ENCODE peak calls at places on chromosomes 2 and 18, in four cellular contexts. E, W, Y and L are unnamed samples.

GRCh38 chr18:3060667-3061580 is 48.0 kb upstream of the LPIN2 start:
- DNase-seq in E (no peak), W (no peak), Y (peak), L (no peak)

GRCh38 chr2:207048421-207048820 is 109.1 kb downstream of the CPO start:
- DNase-seq in W (no peak), Y (no peak), E (no peak), L (no peak)

GRCh38 chr2:7057865-7058400 is 140.7 kb downstream of the RNF144A start:
- DNase-seq in W (peak), Y (no peak), E (no peak), L (no peak)

GRCh38 chr18:24982831-24983230 is 369.1 kb downstream of the ZNF521 start:
- DNase-seq in Y (no peak), E (no peak), W (no peak), L (no peak)

GRCh38 chr18:2857491-2858063 is 10.8 kb downstream of the EMILIN2 start:
- DNase-seq in E (no peak), W (no peak), Y (no peak), L (no peak)

GRCh38 chr18:21550510-21550970 is 50.0 kb downstream of the ESCO1 start:
- DNase-seq in E (no peak), W (no peak), Y (peak), L (no peak)

GRCh38 chr2:167844714-167845530 is 402.5 kb downstream of the STK39 start:
- DNase-seq in E (no peak), W (no peak), Y (peak), L (no peak)

GRCh38 chr2:224904390-224904789 is 137.9 kb downstream of the DOCK10 start:
- DNase-seq in W (no peak), E (no peak), Y (no peak), L (no peak)

GRCh38 chr2:68317971-68318685 is 1.6 kb downstream of the CNRIP1 start:
- DNase-seq in W (no peak), E (no peak), Y (no peak), L (no peak)

GRCh38 chr2:5743992-5744391 is 51.8 kb downstream of the SOX11 start:
- DNase-seq in W (no peak), E (no peak), Y (no peak), L (no peak)

GRCh38 chr18:57440331-57441101 is 5.3 kb downstream of the ONECUT2 start:
- DNase-seq in W (no peak), Y (no peak), E (no peak), L (no peak)

GRCh38 chr2:150279673-150280072 is 207.8 kb downstream of the RND3 start:
- DNase-seq in W (no peak), Y (no peak), E (no peak), L (no peak)

GRCh38 chr2:75481041-75481836 is 79.5 kb downstream of the EVA1A start:
- DNase-seq in Y (peak), E (peak), W (no peak), L (peak)

GRCh38 chr2:175926272-175926671 is 75.8 kb downstream of the LNPK start:
- DNase-seq in Y (no peak), E (no peak), W (no peak), L (no peak)

GRCh38 chr18:48436907-48437306 is 27.7 kb upstream of the ZBTB7C start:
- DNase-seq in Y (no peak), W (no peak), E (no peak), L (no peak)

GRCh38 chr2:10947005-10947440 is 35.3 kb downstream of the KCNF1 start:
- DNase-seq in Y (no peak), W (no peak), E (no peak), L (no peak)

GRCh38 chr2:113755690-113756063 is 765 bp downstream of the SLC35F5 start:
- DNase-seq in E (peak), Y (peak), W (peak), L (no peak)

GRCh38 chr2:88692187-88692586 is 714 bp downstream of the RPIA start:
- DNase-seq in Y (peak), E (peak), W (no peak), L (peak)

GRCh38 chr2:197378494-197378972 is 56.3 kb downstream of the SF3B1 start:
- DNase-seq in E (peak), Y (peak), W (no peak), L (peak)

GRCh38 chr2:203706403-203706802 is at the start of gene CD28:
- DNase-seq in W (peak), E (no peak), Y (no peak), L (no peak)

GRCh38 chr2:240643093-240643810 is 18.0 kb downstream of the GPR35 start:
- DNase-seq in Y (no peak), E (no peak), W (no peak), L (no peak)

GRCh38 chr2:240947176-240947575 is 41.0 kb downstream of the CROCC2 start:
- DNase-seq in W (no peak), E (no peak), Y (no peak), L (no peak)

GRCh38 chr18:65704051-65704450 is 46.8 kb upstream of the CDH7 start:
- DNase-seq in E (no peak), W (no peak), Y (no peak), L (no peak)

GRCh38 chr18:23095463-23095862 is 39.8 kb upstream of the CABLES1 start:
- DNase-seq in E (no peak), W (no peak), Y (no peak), L (no peak)

GRCh38 chr18:67875057-67875456 is 358.5 kb upstream of the DSEL start:
- DNase-seq in Y (no peak), W (no peak), E (no peak), L (no peak)

GRCh38 chr18:59616501-59616900 is 80.7 kb downstream of the CCBE1 start:
- DNase-seq in Y (no peak), E (no peak), W (no peak), L (no peak)

GRCh38 chr2:69582582-69583176 is 60.9 kb downstream of the AAK1 start:
- DNase-seq in E (peak), W (no peak), Y (peak), L (no peak)

GRCh38 chr2:218569661-218570500 is 1.2 kb downstream of the CNOT9 start:
- DNase-seq in E (peak), Y (peak), W (no peak), L (no peak)

GRCh38 chr2:111122631-111123421 is 2.1 kb downstream of the BCL2L11 start:
- DNase-seq in Y (peak), E (peak), W (no peak), L (peak)

GRCh38 chr18:6294119-6294784 is 120.5 kb downstream of the L3MBTL4 start:
- DNase-seq in Y (no peak), W (no peak), E (no peak), L (no peak)
- TF ChIP-seq TARDBP in Y (no peak), W (no peak), E (no peak), L (no peak)

GRCh38 chr18:35143615-35144596 is 96.9 kb upstream of the ZNF397 start:
- DNase-seq in Y (peak), W (no peak), E (peak), L (peak)
- TF ChIP-seq FOXK2 in Y (no peak), W (no peak), E (no peak), L (no peak)

DNA sequence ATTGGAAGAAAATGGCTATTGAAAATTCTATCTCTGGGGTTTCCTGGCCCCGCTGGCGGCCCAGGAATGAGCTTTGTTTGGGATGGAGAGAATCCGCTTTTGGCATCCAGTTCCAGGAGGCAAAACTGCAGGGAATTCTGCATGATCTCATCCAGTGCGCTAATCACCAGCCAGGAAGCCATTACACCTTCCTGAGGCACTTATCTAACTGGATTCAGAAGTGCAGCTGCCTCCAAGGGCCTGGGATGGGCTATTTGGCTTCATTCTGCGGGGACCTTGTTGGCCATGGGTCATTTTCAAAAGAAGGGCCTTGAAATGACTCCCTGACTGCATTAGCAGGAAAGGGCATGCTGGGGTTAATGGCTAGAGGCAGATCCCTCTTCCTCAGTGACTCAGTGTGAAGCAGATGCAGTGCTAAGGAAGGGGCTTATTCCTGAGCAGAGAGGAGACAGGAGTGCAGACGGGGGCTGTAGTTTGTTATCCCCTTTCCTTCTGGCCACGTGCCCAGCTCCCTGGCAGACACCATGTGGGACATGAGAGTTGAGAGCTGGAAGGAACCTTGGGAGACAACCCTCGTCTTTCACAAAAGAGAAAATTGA is 161.6 kb downstream of the PRKCE start:
- DNase-seq in Y (no peak), E (no peak), W (no peak), L (peak)
- TF ChIP-seq SP1 in Y (no peak), E (no peak), W (no peak), L (no peak)

GRCh38 chr18:62741118-62741566 is 25.8 kb downstream of the PHLPP1 start:
- DNase-seq in Y (peak), W (no peak), E (peak), L (peak)

GRCh38 chr18:62741584-62741983 is 26.2 kb downstream of the PHLPP1 start:
- DNase-seq in Y (peak), E (no peak), W (no peak), L (no peak)

GRCh38 chr18:62745089-62745751 is 29.9 kb downstream of the PHLPP1 start:
- DNase-seq in Y (no peak), W (no peak), E (peak), L (no peak)

GRCh38 chr18:62739911-62740310 is 24.6 kb downstream of the PHLPP1 start:
- DNase-seq in E (no peak), Y (no peak), W (no peak), L (peak)

GRCh38 chr18:62744076-62744705 is 28.9 kb downstream of the PHLPP1 start:
- DNase-seq in W (no peak), E (no peak), Y (peak), L (no peak)
- TF ChIP-seq TARDBP in W (no peak), E (no peak), Y (no peak), L (no peak)

GRCh38 chr2:120736955-120737801 is 1.5 kb downstream of the GLI2 start:
- DNase-seq in E (no peak), Y (no peak), W (no peak), L (peak)
- TF ChIP-seq FOXK2 in E (no peak), Y (no peak), W (no peak), L (no peak)

DNA sequence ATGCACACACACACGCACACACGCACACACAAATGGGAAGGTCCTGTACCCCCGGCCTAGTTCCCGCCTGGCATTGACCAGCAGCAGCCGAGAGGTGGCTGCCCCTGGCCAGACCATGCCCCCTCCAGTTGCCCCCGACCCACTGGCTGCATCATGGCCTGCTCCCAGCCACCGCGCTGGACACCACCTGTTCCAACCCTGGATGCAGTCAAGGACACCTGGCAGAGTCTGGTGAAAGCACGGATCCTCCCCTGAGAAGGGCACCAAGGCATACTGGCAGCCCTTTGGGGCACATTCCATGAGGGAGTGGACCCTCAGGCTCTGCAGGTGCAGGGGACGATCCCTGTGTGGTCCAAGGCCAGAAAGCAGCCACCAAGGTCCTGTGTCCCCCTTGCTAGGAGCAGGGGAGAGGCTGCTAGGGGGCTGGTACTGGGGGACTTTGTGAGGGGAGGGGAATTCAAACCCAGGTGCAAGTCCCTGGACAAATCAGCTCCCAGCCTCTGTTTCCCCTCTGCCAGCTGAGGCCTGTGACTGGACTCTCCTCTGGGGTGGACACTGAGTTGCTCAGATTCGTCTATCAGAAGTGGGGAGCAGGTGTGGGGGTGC is 3.4 kb downstream of the ESPNL start:
- DNase-seq in W (no peak), E (no peak), Y (no peak), L (no peak)
- TF ChIP-seq SP1 in W (no peak), E (no peak), Y (no peak), L (no peak)

DNA sequence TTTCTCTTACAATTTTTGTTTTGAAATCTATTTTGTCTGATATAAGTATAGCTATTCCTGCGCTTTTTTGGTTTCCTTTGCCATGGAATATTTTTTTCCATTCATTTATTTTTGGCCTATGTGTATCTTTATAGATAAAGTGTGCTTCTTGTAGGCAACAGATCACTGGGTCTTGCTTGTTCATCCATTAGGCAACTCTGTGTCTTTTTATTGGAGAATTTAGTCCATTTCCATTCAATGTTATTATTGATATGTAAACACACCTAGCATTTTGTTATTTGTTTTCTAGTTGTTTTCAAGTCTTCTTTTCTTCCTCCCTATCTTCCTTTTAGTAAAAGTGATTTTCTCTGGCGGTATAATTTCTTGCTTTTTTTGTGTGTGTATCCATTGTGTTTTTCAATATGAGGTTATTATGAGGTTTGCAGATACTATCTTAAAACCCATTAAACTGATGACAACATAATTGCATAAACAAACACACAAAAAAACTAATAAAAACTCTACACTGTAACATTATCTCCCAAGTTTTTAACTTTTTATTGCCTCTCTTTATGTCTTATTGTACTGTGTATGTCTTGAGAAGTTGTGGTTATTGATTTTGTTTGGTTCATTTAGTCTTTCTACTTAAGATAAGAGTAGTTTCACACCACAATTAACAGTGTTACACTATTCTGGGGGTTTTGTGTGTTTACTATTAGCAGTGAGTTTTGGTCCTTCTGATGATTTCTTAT is 71.6 kb downstream of the ANKRD62 start:
- DNase-seq in W (no peak), E (no peak), Y (no peak), L (no peak)
- TF ChIP-seq TARDBP in W (no peak), E (no peak), Y (no peak), L (no peak)

GRCh38 chr2:109299466-109299865 is 170.5 kb downstream of the SH3RF3 start:
- DNase-seq in E (no peak), Y (no peak), W (no peak), L (no peak)
- TF ChIP-seq FOXK2 in E (no peak), Y (no peak), W (no peak), L (no peak)

GRCh38 chr18:79863161-79863945 is 65.6 kb downstream of the KCNG2 start:
- DNase-seq in E (no peak), Y (no peak), W (no peak), L (no peak)
- TF ChIP-seq SP1 in E (no peak), Y (no peak), W (no peak), L (no peak)